ENCODE peak calls at places on chromosomes 3 and 15, in four cellular contexts. T is Panc1, O is heart left ventricle, U is keratinocyte. A is an unnamed sample.

GRCh38 chr15:70045045-70045444 is 52.7 kb downstream of the TLE3 start:
- DNase-seq in T (no peak), O (no peak), U (no peak), A (no peak)

GRCh38 chr3:128649264-128649663 is 1.4 kb downstream of the RPN1 start:
- DNase-seq in T (no peak), O (no peak), U (no peak), A (no peak)

GRCh38 chr15:80403712-80404056 is 498 bp upstream of the ARNT2 start:
- DNase-seq in T (no peak), O (peak), U (no peak), A (no peak)

GRCh38 chr3:36993326-36994283 is at the start of gene MLH1:
- DNase-seq in T (peak), O (peak), U (peak), A (peak)

GRCh38 chr3:187016639-187017345 is 86.5 kb downstream of the ST6GAL1 start:
- DNase-seq in T (no peak), O (no peak), U (no peak), A (no peak)

GRCh38 chr15:63967616-63968015 is 78.7 kb downstream of the DAPK2 start:
- DNase-seq in T (no peak), O (no peak), U (no peak), A (no peak)

GRCh38 chr3:141797167-141797773 is 34.1 kb downstream of the GRK7 start:
- DNase-seq in T (no peak), O (peak), U (no peak), A (no peak)

GRCh38 chr15:99440551-99441426 is 125.0 kb upstream of the MEF2A start:
- DNase-seq in T (no peak), O (no peak), U (no peak), A (no peak)

GRCh38 chr3:50714953-50715352 is 40.2 kb downstream of the DOCK3 start:
- DNase-seq in T (no peak), O (no peak), U (no peak), A (no peak)

GRCh38 chr3:13451301-13451673 is 28.8 kb upstream of the HDAC11 start:
- DNase-seq in T (no peak), O (no peak), U (no peak), A (peak)

GRCh38 chr3:31432897-31433678 is 99.6 kb upstream of the STT3B start:
- DNase-seq in T (no peak), O (no peak), U (no peak), A (no peak)

GRCh38 chr3:45817788-45818523 is 21.6 kb upstream of the SLC6A20 start:
- DNase-seq in T (peak), O (peak), U (peak), A (no peak)

GRCh38 chr15:38688096-38688495 is 123.5 kb upstream of the RASGRP1 start:
- DNase-seq in T (no peak), O (no peak), U (no peak), A (no peak)

GRCh38 chr3:76044601-76045600 is 259.6 kb upstream of the ZNF717 start:
- DNase-seq in T (no peak), O (peak), U (no peak), A (no peak)

GRCh38 chr15:85024509-85025336 is 43.1 kb downstream of the PDE8A start:
- DNase-seq in T (no peak), O (no peak), U (peak), A (no peak)

GRCh38 chr15:67832031-67832551 is 6.8 kb downstream of the SKOR1 start:
- DNase-seq in T (no peak), O (no peak), U (no peak), A (no peak)

GRCh38 chr3:52200981-52201679 is 3.2 kb downstream of the ALAS1 start:
- DNase-seq in T (no peak), O (no peak), U (no peak), A (no peak)

GRCh38 chr3:52197499-52197841 is 490 bp upstream of the ALAS1 start:
- DNase-seq in T (no peak), O (no peak), U (no peak), A (no peak)

GRCh38 chr3:52196977-52197376 is 983 bp upstream of the ALAS1 start:
- DNase-seq in T (no peak), O (no peak), U (no peak), A (no peak)

GRCh38 chr3:52197842-52198625 is at the start of gene ALAS1:
- DNase-seq in T (peak), O (peak), U (peak), A (peak)

DNA sequence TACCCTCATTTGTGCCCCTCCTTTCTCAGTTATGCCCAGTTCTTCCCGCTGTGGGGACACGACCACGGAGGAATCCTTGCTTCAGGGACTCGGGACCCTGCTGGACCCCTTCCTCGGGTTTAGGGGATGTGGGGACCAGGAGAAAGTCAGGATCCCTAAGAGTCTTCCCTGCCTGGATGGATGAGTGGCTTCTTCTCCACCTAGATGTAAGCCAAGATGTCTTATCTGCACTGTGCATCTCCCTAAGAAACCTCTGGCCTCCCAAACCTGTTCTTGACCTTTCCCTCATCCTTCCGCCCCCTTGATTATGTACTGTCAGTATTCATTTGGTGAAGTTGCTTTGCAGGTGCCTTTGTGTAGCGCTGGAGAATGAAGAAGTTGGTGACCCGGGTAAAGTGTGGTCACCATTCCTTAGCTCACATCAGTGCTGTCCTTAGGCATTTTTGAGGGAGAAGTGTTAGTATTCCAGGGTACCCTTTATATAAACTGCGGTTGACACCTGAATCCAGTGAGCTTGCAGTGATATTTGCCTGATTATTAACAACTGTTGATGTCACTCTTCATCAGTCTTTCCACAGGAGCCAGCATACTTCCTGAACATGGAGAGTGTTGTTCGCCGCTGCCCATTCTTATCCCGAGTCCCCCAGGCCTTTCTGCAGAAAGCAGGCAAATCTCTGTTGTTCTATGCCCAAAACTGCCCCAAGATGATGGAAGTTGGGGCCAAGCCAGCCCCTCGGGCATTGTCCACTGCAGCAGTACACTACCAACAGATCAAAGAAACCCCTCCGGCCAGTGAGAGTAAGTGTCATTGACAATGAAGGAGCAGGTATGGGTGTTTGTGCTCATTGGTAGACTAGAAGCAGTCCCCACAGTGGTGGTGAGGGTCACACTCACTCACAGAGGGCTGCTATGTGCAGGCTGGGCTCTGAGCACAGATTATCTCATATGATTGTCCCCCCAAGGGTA is 966 bp downstream of the ALAS1 start:
- DNase-seq in T (no peak), O (no peak), U (no peak), A (no peak)
- H3K27ac ChIP-seq in T (peak), O (peak), U (peak), A (peak)

DNA sequence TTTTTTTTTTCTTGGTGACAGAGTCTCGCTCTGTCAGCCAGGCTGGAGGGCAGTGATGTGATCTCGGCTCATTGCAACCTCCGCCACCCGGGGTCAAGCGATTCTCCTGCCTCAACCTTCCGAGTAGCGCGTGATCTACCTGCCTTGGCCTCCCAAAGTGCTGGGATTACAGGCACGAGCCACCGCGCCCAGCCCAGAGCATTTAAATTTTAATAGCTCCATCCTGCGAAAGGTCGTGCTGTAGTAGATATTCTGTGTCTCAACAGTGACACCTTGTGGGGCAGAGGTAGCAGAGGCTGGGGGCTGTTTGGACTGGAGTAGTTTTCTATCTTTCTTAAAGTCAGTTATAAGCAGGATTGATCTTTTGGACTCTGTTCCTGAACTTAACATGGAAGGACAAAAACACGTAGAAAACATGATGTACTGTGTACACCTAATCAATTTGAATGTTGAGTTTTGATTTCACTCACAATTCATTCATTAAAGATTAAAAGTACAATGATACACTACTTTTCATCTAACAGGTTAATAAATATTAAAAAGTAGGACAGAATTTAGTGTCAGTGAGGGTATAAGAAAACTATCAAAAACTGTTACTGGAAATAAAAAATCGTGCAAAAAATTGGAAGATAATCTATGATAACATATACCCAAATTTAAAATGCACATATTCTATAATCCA is 11.0 kb upstream of the PDCD6IP start:
- DNase-seq in T (peak), O (peak), U (no peak), A (peak)
- H3K4me3 ChIP-seq in T (peak), O (no peak), U (no peak), A (no peak)

GRCh38 chr3:158802399-158803023 is 657 bp downstream of the MFSD1 start:
- DNase-seq in T (no peak), O (no peak), U (no peak), A (no peak)
- H3K27ac ChIP-seq in T (peak), O (peak), U (peak), A (peak)

DNA sequence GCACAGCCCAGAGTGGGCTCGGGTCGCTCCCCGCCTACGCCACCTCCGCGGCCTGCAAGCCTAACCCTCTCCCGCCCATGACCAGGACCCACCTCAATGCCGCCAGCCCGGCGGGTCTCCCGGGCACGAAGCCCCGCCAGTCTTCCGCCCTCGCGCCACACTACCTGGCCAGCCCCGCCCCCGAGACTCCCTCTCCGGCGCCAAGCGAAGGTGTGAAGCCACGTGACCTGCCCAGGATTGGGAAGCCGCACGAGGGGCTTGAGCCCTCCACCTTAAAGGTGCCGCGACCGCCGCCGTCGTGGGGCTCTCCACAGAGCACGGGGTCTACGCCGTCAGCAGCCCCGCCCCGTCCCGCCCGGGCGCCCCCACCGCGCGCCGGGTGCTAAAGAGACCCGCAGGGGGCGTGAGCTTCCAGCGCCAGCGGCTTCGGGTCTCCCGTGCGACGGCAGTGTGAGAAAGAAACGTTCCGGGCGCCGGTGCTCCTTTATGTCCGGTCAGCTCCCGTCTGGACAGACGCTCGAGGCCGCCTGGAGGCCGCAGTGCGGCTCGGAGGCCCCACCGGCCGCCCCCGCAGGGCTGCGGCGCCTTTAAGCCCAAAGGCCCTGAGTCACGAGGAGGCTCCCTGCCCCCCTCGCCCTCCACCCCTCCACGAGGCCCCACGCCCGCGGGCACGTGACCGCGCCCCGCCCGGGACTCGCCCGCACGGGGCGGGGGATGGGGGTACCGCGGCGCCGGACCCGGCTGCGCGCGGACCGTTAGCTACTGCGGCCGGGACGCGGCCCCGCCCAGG is at the start of gene CPEB1:
- DNase-seq in T (no peak), O (peak), U (no peak), A (no peak)
- H3K4me3 ChIP-seq in T (peak), O (peak), U (peak), A (peak)

DNA sequence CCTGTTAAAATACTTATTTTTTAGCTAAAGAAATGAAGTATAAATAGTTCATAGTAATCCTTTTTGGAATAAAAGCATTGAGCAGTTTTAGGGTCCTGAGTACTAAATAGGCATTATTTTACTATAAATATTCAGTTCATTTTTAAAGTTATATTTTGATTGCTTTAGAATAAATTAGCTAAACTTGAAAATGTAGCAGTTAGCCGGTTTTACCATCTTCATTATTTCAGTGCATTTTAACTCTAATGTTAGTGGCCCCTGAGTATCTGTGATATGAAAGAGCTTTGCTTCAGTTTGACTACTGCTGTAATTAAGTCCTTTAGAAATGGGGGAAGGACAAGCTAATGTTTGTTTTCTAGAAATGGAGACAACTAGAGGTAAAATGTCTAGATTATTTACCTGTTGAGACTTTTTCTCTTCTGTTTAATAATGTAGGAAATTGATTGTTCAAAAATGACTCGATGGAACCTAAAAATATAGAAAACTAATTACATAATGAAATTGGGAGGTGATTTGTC is 3.6 kb downstream of the SMC4 start:
- DNase-seq in T (no peak), O (no peak), U (no peak), A (no peak)
- H3K27ac ChIP-seq in T (peak), O (no peak), U (peak), A (no peak)

A was measured in effector memory CD4-positive, alpha-beta T cell.